ENCODE peak calls at places on chromosomes 12 and 14, in seven cellular contexts. F is testis; S is non-pigmented ciliary epithelial cell; P is fibroblast of mammary gland; Y is T-cell; X is stimulated activated CD8-positive, alpha-beta memory T cell treated with anti-CD3 and anti-CD28 coated beads, Interleukin-4, amount 100 ng/mL, for 1 hour; M is activated naive CD8-positive, alpha-beta T cell treated with anti-CD3 and anti-CD28 coated beads, Interleukin-2, amount 50 U/mL, for 24 hours. O is an unnamed sample.

GRCh38 chr12:17302001-17302400 is 696.0 kb upstream of the LMO3 start:
- DNase-seq in P (no peak), F (no peak), M (no peak), Y (no peak), S (no peak), X (no peak), O (no peak)

GRCh38 chr14:65432361-65432948 is 19.9 kb downstream of the FUT8 start:
- DNase-seq in F (no peak), P (no peak), S (no peak), Y (no peak), M (no peak), X (no peak), O (no peak)

GRCh38 chr12:98559666-98560065 is 33.8 kb upstream of the SLC25A3 start:
- DNase-seq in S (no peak), P (no peak), Y (no peak), X (no peak), F (no peak), M (no peak), O (no peak)

GRCh38 chr14:54659365-54659764 is 92.4 kb downstream of the SAMD4A start:
- DNase-seq in X (no peak), S (no peak), P (no peak), Y (no peak), F (no peak), M (no peak), O (no peak)

GRCh38 chr12:54140958-54141388 is 47.8 kb downstream of the SMUG1 start:
- DNase-seq in P (peak; percentile 41), M (no peak), X (no peak), F (peak; percentile 55), S (no peak), Y (no peak), O (no peak)

GRCh38 chr14:96252323-96253052 is 3.5 kb upstream of the BDKRB1 start:
- DNase-seq in X (no peak), F (peak; percentile 53), M (no peak), P (no peak), S (no peak), Y (no peak), O (no peak)

GRCh38 chr14:101731187-101732080 is 30.1 kb upstream of the PPP2R5C start:
- DNase-seq in S (peak; percentile 63), P (peak; percentile 69), F (no peak), M (peak; percentile 81), Y (peak; percentile 80), X (peak; percentile 49), O (peak; percentile 30)

GRCh38 chr12:52156757-52157565 is 34.9 kb downstream of the KRT80 start:
- DNase-seq in F (peak; percentile 86), X (peak; percentile 33), P (peak; percentile 48), S (no peak), Y (peak; percentile 39), M (peak; percentile 77), O (peak; percentile 55)

GRCh38 chr12:31263661-31264060 is 62.3 kb downstream of the SINHCAF start:
- DNase-seq in X (no peak), P (peak; percentile 17), M (no peak), Y (no peak), F (no peak), S (no peak), O (no peak)

GRCh38 chr12:85835810-85836715 is at the start of gene RASSF9:
- DNase-seq in P (peak; percentile 85), X (no peak), Y (no peak), F (peak; percentile 69), M (no peak), S (no peak), O (peak; percentile 13)

GRCh38 chr12:18861287-18861858 is 123.5 kb downstream of the CAPZA3 start:
- DNase-seq in P (peak; percentile 62), M (no peak), S (no peak), Y (no peak), X (no peak), F (no peak), O (no peak)

GRCh38 chr12:75814856-75815754 is 216.5 kb downstream of the PHLDA1 start:
- DNase-seq in F (no peak), S (peak; percentile 88), P (peak; percentile 97), M (no peak), X (no peak), Y (no peak), O (no peak)

GRCh38 chr14:74526854-74527585 is 33.5 kb downstream of the ISCA2 start:
- DNase-seq in X (no peak), M (no peak), S (no peak), F (no peak), Y (no peak), P (no peak), O (no peak)

GRCh38 chr12:92649511-92650227 is 53.1 kb upstream of the PLEKHG7 start:
- DNase-seq in X (peak; percentile 27), S (peak; percentile 74), F (peak; percentile 70), M (peak; percentile 44), P (peak; percentile 91), Y (peak; percentile 40), O (peak; percentile 26)

GRCh38 chr14:76595266-76595665 is 166.0 kb upstream of the VASH1 start:
- DNase-seq in P (peak; percentile 2), F (no peak), M (no peak), X (no peak), S (no peak), Y (no peak), O (no peak)

GRCh38 chr12:95605087-95605486 is 53.8 kb upstream of the USP44 start:
- DNase-seq in Y (no peak), F (no peak), S (no peak), X (no peak), P (peak; percentile 54), M (no peak), O (no peak)